ENCODE peak calls at places on chromosomes 12 and 14, in five cellular contexts. One of them, this sample, is unnamed.

GRCh38 chr12:6955462-6956331 is 4.5 kb downstream of the PTPN6 start:
- DNase-seq in astrocyte of the spinal cord: no peak
- DNase-seq in GM23338: no peak
- DNase-seq in spleen: peak; percentile 78
- DNase-seq in breast epithelium: no peak
- DNase-seq in this sample: no peak

GRCh38 chr14:90109858-90110257 is 48.1 kb downstream of the KCNK13 start:
- DNase-seq in astrocyte of the spinal cord: no peak
- DNase-seq in GM23338: peak; percentile 80
- DNase-seq in spleen: no peak
- DNase-seq in breast epithelium: no peak
- DNase-seq in this sample: no peak

GRCh38 chr12:104729091-104729490 is 229.0 kb downstream of the SLC41A2 start:
- DNase-seq in astrocyte of the spinal cord: no peak
- DNase-seq in GM23338: no peak
- DNase-seq in spleen: no peak
- DNase-seq in breast epithelium: no peak
- DNase-seq in this sample: no peak

GRCh38 chr12:3770891-3771290 is 18.0 kb upstream of the CRACR2A start:
- DNase-seq in astrocyte of the spinal cord: peak; percentile 76
- DNase-seq in GM23338: no peak
- DNase-seq in spleen: no peak
- DNase-seq in breast epithelium: no peak
- DNase-seq in this sample: peak; percentile 52

GRCh38 chr14:64649383-64649998 is 54.7 kb upstream of the PLEKHG3 start:
- DNase-seq in astrocyte of the spinal cord: peak; percentile 50
- DNase-seq in GM23338: peak; percentile 41
- DNase-seq in spleen: no peak
- DNase-seq in breast epithelium: no peak
- DNase-seq in this sample: no peak

GRCh38 chr12:90010089-90010488 is 301.5 kb upstream of the ATP2B1 start:
- DNase-seq in astrocyte of the spinal cord: peak; percentile 17
- DNase-seq in GM23338: peak; percentile 13
- DNase-seq in spleen: no peak
- DNase-seq in breast epithelium: no peak
- DNase-seq in this sample: no peak

GRCh38 chr12:3496964-3497363 is 6.0 kb downstream of the PRMT8 start:
- DNase-seq in astrocyte of the spinal cord: no peak
- DNase-seq in GM23338: peak; percentile 74
- DNase-seq in spleen: no peak
- DNase-seq in breast epithelium: no peak
- DNase-seq in this sample: no peak

GRCh38 chr12:5889381-5890047 is 55.5 kb downstream of the ANO2 start:
- DNase-seq in astrocyte of the spinal cord: no peak
- DNase-seq in GM23338: peak; percentile 44
- DNase-seq in spleen: no peak
- DNase-seq in breast epithelium: no peak
- DNase-seq in this sample: no peak

GRCh38 chr12:64099430-64099829 is 122.7 kb downstream of the KICS2 start:
- DNase-seq in astrocyte of the spinal cord: peak; percentile 95
- DNase-seq in GM23338: no peak
- DNase-seq in spleen: no peak
- DNase-seq in breast epithelium: no peak
- DNase-seq in this sample: peak; percentile 53

GRCh38 chr12:31029916-31030562 is 43.6 kb upstream of the DDX11 start:
- DNase-seq in astrocyte of the spinal cord: no peak
- DNase-seq in GM23338: no peak
- DNase-seq in spleen: no peak
- DNase-seq in breast epithelium: no peak
- DNase-seq in this sample: no peak

GRCh38 chr14:105374389-105374788 is 23.9 kb upstream of the TEX22 start:
- DNase-seq in astrocyte of the spinal cord: no peak
- DNase-seq in GM23338: no peak
- DNase-seq in spleen: no peak
- DNase-seq in breast epithelium: no peak
- DNase-seq in this sample: no peak

GRCh38 chr12:31790759-31791158 is 61.9 kb upstream of the AMN1 start:
- DNase-seq in astrocyte of the spinal cord: no peak
- DNase-seq in GM23338: no peak
- DNase-seq in spleen: no peak
- DNase-seq in breast epithelium: no peak
- DNase-seq in this sample: no peak

GRCh38 chr12:32820376-32820931 is 64.8 kb upstream of the YARS2 start:
- DNase-seq in astrocyte of the spinal cord: no peak
- DNase-seq in GM23338: no peak
- DNase-seq in spleen: no peak
- DNase-seq in breast epithelium: no peak
- DNase-seq in this sample: no peak

GRCh38 chr12:91746976-91747375 is 398.7 kb downstream of the BTG1 start:
- DNase-seq in astrocyte of the spinal cord: no peak
- DNase-seq in GM23338: no peak
- DNase-seq in spleen: no peak
- DNase-seq in breast epithelium: no peak
- DNase-seq in this sample: no peak

GRCh38 chr12:24561411-24561871 is 387.5 kb downstream of the BCAT1 start:
- DNase-seq in astrocyte of the spinal cord: peak; percentile 49
- DNase-seq in GM23338: peak; percentile 76
- DNase-seq in spleen: no peak
- DNase-seq in breast epithelium: no peak
- DNase-seq in this sample: no peak

GRCh38 chr12:32027684-32028355 is 68.6 kb downstream of the RESF1 start:
- DNase-seq in astrocyte of the spinal cord: no peak
- DNase-seq in GM23338: no peak
- DNase-seq in spleen: peak; percentile 85
- DNase-seq in breast epithelium: no peak
- DNase-seq in this sample: no peak

GRCh38 chr12:93827669-93828068 is 150.5 kb downstream of the CRADD start:
- DNase-seq in astrocyte of the spinal cord: no peak
- DNase-seq in GM23338: no peak
- DNase-seq in spleen: no peak
- DNase-seq in breast epithelium: no peak
- DNase-seq in this sample: no peak

GRCh38 chr14:60221441-60221840 is 27.6 kb upstream of the PPM1A start:
- DNase-seq in astrocyte of the spinal cord: no peak
- DNase-seq in GM23338: no peak
- DNase-seq in spleen: no peak
- DNase-seq in breast epithelium: no peak
- DNase-seq in this sample: no peak

GRCh38 chr12:109982211-109982610 is 14.0 kb downstream of the GIT2 start:
- DNase-seq in astrocyte of the spinal cord: peak; percentile 62
- DNase-seq in GM23338: no peak
- DNase-seq in spleen: no peak
- DNase-seq in breast epithelium: no peak
- DNase-seq in this sample: peak; percentile 75

GRCh38 chr12:109739747-109740693 is 26.4 kb downstream of the FAM222A start:
- DNase-seq in astrocyte of the spinal cord: no peak
- DNase-seq in GM23338: peak; percentile 77
- DNase-seq in spleen: peak; percentile 74
- DNase-seq in breast epithelium: peak; percentile 27
- DNase-seq in this sample: no peak

GRCh38 chr12:52229836-52230343 is 3.2 kb upstream of the KRT7 start:
- DNase-seq in astrocyte of the spinal cord: no peak
- DNase-seq in GM23338: no peak
- DNase-seq in spleen: peak; percentile 22
- DNase-seq in breast epithelium: peak; percentile 37
- DNase-seq in this sample: no peak

GRCh38 chr12:52228931-52229330 is 4.1 kb upstream of the KRT7 start:
- DNase-seq in astrocyte of the spinal cord: no peak
- DNase-seq in GM23338: no peak
- DNase-seq in spleen: peak; percentile 23
- DNase-seq in breast epithelium: peak; percentile 45
- DNase-seq in this sample: no peak

GRCh38 chr12:52227767-52228166 is 5.3 kb upstream of the KRT7 start:
- DNase-seq in astrocyte of the spinal cord: no peak
- DNase-seq in GM23338: no peak
- DNase-seq in spleen: no peak
- DNase-seq in breast epithelium: no peak
- DNase-seq in this sample: no peak

GRCh38 chr12:52226446-52226845 is 6.6 kb upstream of the KRT7 start:
- DNase-seq in astrocyte of the spinal cord: no peak
- DNase-seq in GM23338: no peak
- DNase-seq in spleen: no peak
- DNase-seq in breast epithelium: no peak
- DNase-seq in this sample: no peak

GRCh38 chr12:52228366-52228765 is 4.7 kb upstream of the KRT7 start:
- DNase-seq in astrocyte of the spinal cord: no peak
- DNase-seq in GM23338: no peak
- DNase-seq in spleen: no peak
- DNase-seq in breast epithelium: no peak
- DNase-seq in this sample: no peak
- TF ChIP-seq CTCF in astrocyte of the spinal cord: no peak
- TF ChIP-seq CTCF in GM23338: no peak
- TF ChIP-seq CTCF in spleen: no peak
- TF ChIP-seq CTCF in breast epithelium: no peak
- TF ChIP-seq CTCF in this sample: no peak

DNA sequence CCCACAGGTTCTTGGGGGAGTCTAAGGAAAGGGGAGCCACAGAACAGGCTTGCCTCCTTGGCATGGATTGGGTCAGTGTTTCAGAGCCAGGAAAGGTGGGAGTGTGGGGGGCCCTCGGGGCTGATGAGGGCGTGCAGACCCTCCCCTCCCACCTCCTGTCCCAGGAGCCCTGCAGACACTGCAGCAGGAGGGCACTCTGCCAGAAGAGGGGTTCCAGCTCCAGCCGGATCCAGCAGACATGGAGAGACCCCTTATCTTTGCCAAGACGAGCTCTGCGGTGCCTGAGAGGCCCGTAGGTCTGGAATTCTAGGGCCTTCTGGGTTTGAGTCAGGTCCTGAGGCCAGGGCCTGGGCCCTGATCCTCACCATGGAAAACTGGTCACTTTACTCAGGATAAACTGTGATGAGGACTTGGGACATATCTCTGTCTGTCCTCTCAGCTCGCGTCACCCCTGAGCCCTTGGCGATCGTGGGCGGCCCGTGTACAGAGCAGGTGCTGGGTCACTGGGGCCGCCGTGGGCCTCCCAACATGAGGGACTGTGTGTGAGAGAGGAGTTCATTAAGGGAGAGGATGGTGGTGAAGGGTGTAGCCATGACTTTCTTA is 13.8 kb downstream of the MEG3 start:
- DNase-seq in astrocyte of the spinal cord: no peak
- DNase-seq in GM23338: no peak
- DNase-seq in spleen: peak; percentile 66
- DNase-seq in breast epithelium: no peak
- DNase-seq in this sample: no peak
- TF ChIP-seq CTCF in astrocyte of the spinal cord: no peak
- TF ChIP-seq CTCF in GM23338: no peak
- TF ChIP-seq CTCF in spleen: no peak
- TF ChIP-seq CTCF in breast epithelium: no peak
- TF ChIP-seq CTCF in this sample: no peak

DNA sequence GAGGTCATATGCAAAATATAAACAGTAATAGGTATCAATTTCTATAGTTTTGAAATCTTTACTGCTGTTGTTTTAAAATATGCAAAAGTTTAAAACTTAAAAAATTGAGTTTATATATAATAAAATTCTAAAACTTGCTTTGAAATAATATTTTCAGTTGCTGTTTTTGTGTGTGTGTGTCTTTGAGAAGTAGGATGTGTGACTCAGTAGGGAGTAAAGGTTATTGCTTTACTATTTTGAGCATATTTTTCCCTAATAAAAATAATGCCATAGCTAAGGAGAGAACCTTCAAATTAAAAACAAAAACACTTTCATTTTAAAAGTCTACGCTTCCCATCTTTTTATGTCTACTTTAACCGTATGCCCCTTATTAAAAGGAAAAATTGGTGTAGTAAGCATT is 238.1 kb downstream of the FBXL14 start:
- DNase-seq in astrocyte of the spinal cord: no peak
- DNase-seq in GM23338: no peak
- DNase-seq in spleen: no peak
- DNase-seq in breast epithelium: no peak
- DNase-seq in this sample: no peak
- TF ChIP-seq CTCF in astrocyte of the spinal cord: no peak
- TF ChIP-seq CTCF in GM23338: no peak
- TF ChIP-seq CTCF in spleen: no peak
- TF ChIP-seq CTCF in breast epithelium: no peak
- TF ChIP-seq CTCF in this sample: no peak

GRCh38 chr12:46296822-46297221 is 28.0 kb upstream of the SLC38A1 start:
- DNase-seq in astrocyte of the spinal cord: no peak
- DNase-seq in GM23338: no peak
- DNase-seq in spleen: no peak
- DNase-seq in breast epithelium: no peak
- DNase-seq in this sample: no peak

GRCh38 chr12:46292754-46293402 is 24.0 kb upstream of the SLC38A1 start:
- DNase-seq in astrocyte of the spinal cord: no peak
- DNase-seq in GM23338: no peak
- DNase-seq in spleen: no peak
- DNase-seq in breast epithelium: no peak
- DNase-seq in this sample: no peak
- TF ChIP-seq CTCF in astrocyte of the spinal cord: peak; percentile 21
- TF ChIP-seq CTCF in GM23338: peak; percentile 18
- TF ChIP-seq CTCF in spleen: no peak
- TF ChIP-seq CTCF in breast epithelium: no peak
- TF ChIP-seq CTCF in this sample: peak; percentile 40

GRCh38 chr12:119869720-119870119 is 7.4 kb downstream of the CIT start:
- DNase-seq in astrocyte of the spinal cord: peak; percentile 84
- DNase-seq in GM23338: no peak
- DNase-seq in spleen: no peak
- DNase-seq in breast epithelium: no peak
- DNase-seq in this sample: peak; percentile 85
- TF ChIP-seq CTCF in astrocyte of the spinal cord: peak; percentile 12
- TF ChIP-seq CTCF in GM23338: no peak
- TF ChIP-seq CTCF in spleen: no peak
- TF ChIP-seq CTCF in breast epithelium: no peak
- TF ChIP-seq CTCF in this sample: no peak

GRCh38 chr14:69572634-69573135 is 2.0 kb downstream of the CCDC177 start:
- DNase-seq in astrocyte of the spinal cord: no peak
- DNase-seq in GM23338: peak; percentile 21
- DNase-seq in spleen: no peak
- DNase-seq in breast epithelium: no peak
- DNase-seq in this sample: no peak
- TF ChIP-seq CTCF in astrocyte of the spinal cord: no peak
- TF ChIP-seq CTCF in GM23338: no peak
- TF ChIP-seq CTCF in spleen: no peak
- TF ChIP-seq CTCF in breast epithelium: no peak
- TF ChIP-seq CTCF in this sample: no peak

DNA sequence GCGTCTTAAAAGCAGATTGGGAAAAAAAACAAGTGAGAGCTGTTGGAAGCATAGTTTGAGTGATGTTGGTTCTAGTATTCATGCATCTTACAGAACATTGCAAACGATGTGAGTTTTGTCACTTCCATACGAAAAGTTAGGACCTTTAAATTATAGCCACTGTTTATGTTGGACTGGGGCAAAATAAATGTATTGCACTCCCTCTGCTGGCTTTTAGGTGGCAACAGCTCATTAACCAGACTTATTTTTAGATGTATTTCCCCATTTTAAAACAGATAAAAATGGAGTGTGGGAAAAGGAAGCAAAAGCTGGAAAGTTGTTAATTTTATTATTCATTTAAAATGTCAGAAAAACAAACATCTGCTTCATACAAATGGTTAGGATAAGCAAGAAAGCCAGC is 111.9 kb downstream of the LGR5 start:
- DNase-seq in astrocyte of the spinal cord: peak; percentile 20
- DNase-seq in GM23338: peak; percentile 26
- DNase-seq in spleen: no peak
- DNase-seq in breast epithelium: no peak
- DNase-seq in this sample: peak; percentile 20
- TF ChIP-seq CTCF in astrocyte of the spinal cord: peak; percentile 43
- TF ChIP-seq CTCF in GM23338: peak; percentile 59
- TF ChIP-seq CTCF in spleen: no peak
- TF ChIP-seq CTCF in breast epithelium: no peak
- TF ChIP-seq CTCF in this sample: peak; percentile 55

GRCh38 chr12:132373967-132374820 is 44.8 kb upstream of the GALNT9 start:
- DNase-seq in astrocyte of the spinal cord: no peak
- DNase-seq in GM23338: no peak
- DNase-seq in spleen: peak; percentile 47
- DNase-seq in breast epithelium: peak; percentile 34
- DNase-seq in this sample: no peak
- TF ChIP-seq CTCF in astrocyte of the spinal cord: peak; percentile 16
- TF ChIP-seq CTCF in GM23338: peak; percentile 55
- TF ChIP-seq CTCF in spleen: no peak
- TF ChIP-seq CTCF in breast epithelium: no peak
- TF ChIP-seq CTCF in this sample: peak; percentile 48

This sample was measured in AG09309.